ENCODE peak calls at places on chromosome 12, in seven cellular contexts. One of them, this sample, is unnamed.

GRCh38 chr12:132886529-132887477 is 602 bp downstream of the CHFR start:
- DNase-seq in neural crest cell: no peak
- DNase-seq in kidney glomerular epithelial cell: no peak
- DNase-seq in stimulated activated CD4-positive, alpha-beta T cell treated with anti-CD3 and anti-CD28 coated beads, Interleukin-4, amount 100 ng/mL, for 4 hours: peak; percentile 9
- DNase-seq in neuronal stem cell: no peak
- DNase-seq in cortex of kidney: no peak
- DNase-seq in ELF-1: peak; percentile 22
- DNase-seq in this sample: peak; percentile 48

GRCh38 chr12:127829974-127830543 is 436.9 kb upstream of the TMEM132C start:
- DNase-seq in neural crest cell: no peak
- DNase-seq in kidney glomerular epithelial cell: no peak
- DNase-seq in stimulated activated CD4-positive, alpha-beta T cell treated with anti-CD3 and anti-CD28 coated beads, Interleukin-4, amount 100 ng/mL, for 4 hours: no peak
- DNase-seq in neuronal stem cell: no peak
- DNase-seq in cortex of kidney: no peak
- DNase-seq in ELF-1: no peak
- DNase-seq in this sample: no peak

GRCh38 chr12:88627501-88627900 is 47.2 kb upstream of the KITLG start:
- DNase-seq in neural crest cell: no peak
- DNase-seq in kidney glomerular epithelial cell: no peak
- DNase-seq in stimulated activated CD4-positive, alpha-beta T cell treated with anti-CD3 and anti-CD28 coated beads, Interleukin-4, amount 100 ng/mL, for 4 hours: no peak
- DNase-seq in neuronal stem cell: no peak
- DNase-seq in cortex of kidney: no peak
- DNase-seq in ELF-1: no peak
- DNase-seq in this sample: no peak

GRCh38 chr12:93380480-93381121 is 2.9 kb downstream of the NUDT4 start:
- DNase-seq in neural crest cell: no peak
- DNase-seq in kidney glomerular epithelial cell: peak; percentile 54
- DNase-seq in stimulated activated CD4-positive, alpha-beta T cell treated with anti-CD3 and anti-CD28 coated beads, Interleukin-4, amount 100 ng/mL, for 4 hours: no peak
- DNase-seq in neuronal stem cell: no peak
- DNase-seq in cortex of kidney: no peak
- DNase-seq in ELF-1: no peak
- DNase-seq in this sample: peak; percentile 57

GRCh38 chr12:104494137-104494815 is 37.5 kb downstream of the CHST11 start:
- DNase-seq in neural crest cell: no peak
- DNase-seq in kidney glomerular epithelial cell: no peak
- DNase-seq in stimulated activated CD4-positive, alpha-beta T cell treated with anti-CD3 and anti-CD28 coated beads, Interleukin-4, amount 100 ng/mL, for 4 hours: peak; percentile 75
- DNase-seq in neuronal stem cell: no peak
- DNase-seq in cortex of kidney: no peak
- DNase-seq in ELF-1: no peak
- DNase-seq in this sample: no peak

GRCh38 chr12:103955811-103956514 is 9.7 kb upstream of the TDG start:
- DNase-seq in neural crest cell: no peak
- DNase-seq in kidney glomerular epithelial cell: no peak
- DNase-seq in stimulated activated CD4-positive, alpha-beta T cell treated with anti-CD3 and anti-CD28 coated beads, Interleukin-4, amount 100 ng/mL, for 4 hours: no peak
- DNase-seq in neuronal stem cell: no peak
- DNase-seq in cortex of kidney: no peak
- DNase-seq in ELF-1: peak; percentile 23
- DNase-seq in this sample: no peak

GRCh38 chr12:58530421-58531067 is 389.8 kb downstream of the LRIG3 start:
- DNase-seq in neural crest cell: no peak
- DNase-seq in kidney glomerular epithelial cell: peak; percentile 62
- DNase-seq in stimulated activated CD4-positive, alpha-beta T cell treated with anti-CD3 and anti-CD28 coated beads, Interleukin-4, amount 100 ng/mL, for 4 hours: no peak
- DNase-seq in neuronal stem cell: no peak
- DNase-seq in cortex of kidney: no peak
- DNase-seq in ELF-1: no peak
- DNase-seq in this sample: no peak

GRCh38 chr12:2215709-2216560 is 163.1 kb downstream of the CACNA1C start:
- DNase-seq in neural crest cell: no peak
- DNase-seq in kidney glomerular epithelial cell: peak; percentile 45
- DNase-seq in stimulated activated CD4-positive, alpha-beta T cell treated with anti-CD3 and anti-CD28 coated beads, Interleukin-4, amount 100 ng/mL, for 4 hours: no peak
- DNase-seq in neuronal stem cell: no peak
- DNase-seq in cortex of kidney: no peak
- DNase-seq in ELF-1: peak; percentile 26
- DNase-seq in this sample: no peak

GRCh38 chr12:109291531-109292341 is 17.3 kb downstream of the FOXN4 start:
- DNase-seq in neural crest cell: peak; percentile 55
- DNase-seq in kidney glomerular epithelial cell: no peak
- DNase-seq in stimulated activated CD4-positive, alpha-beta T cell treated with anti-CD3 and anti-CD28 coated beads, Interleukin-4, amount 100 ng/mL, for 4 hours: no peak
- DNase-seq in neuronal stem cell: peak; percentile 93
- DNase-seq in cortex of kidney: no peak
- DNase-seq in ELF-1: peak; percentile 86
- DNase-seq in this sample: peak; percentile 93

GRCh38 chr12:1662761-1663439 is 28.0 kb upstream of the ADIPOR2 start:
- DNase-seq in neural crest cell: peak; percentile 59
- DNase-seq in kidney glomerular epithelial cell: no peak
- DNase-seq in stimulated activated CD4-positive, alpha-beta T cell treated with anti-CD3 and anti-CD28 coated beads, Interleukin-4, amount 100 ng/mL, for 4 hours: peak; percentile 23
- DNase-seq in neuronal stem cell: peak; percentile 67
- DNase-seq in cortex of kidney: no peak
- DNase-seq in ELF-1: peak; percentile 97
- DNase-seq in this sample: peak; percentile 7

GRCh38 chr12:52029686-52030085 is 21.6 kb upstream of the NR4A1 start:
- DNase-seq in neural crest cell: no peak
- DNase-seq in kidney glomerular epithelial cell: peak; percentile 16
- DNase-seq in stimulated activated CD4-positive, alpha-beta T cell treated with anti-CD3 and anti-CD28 coated beads, Interleukin-4, amount 100 ng/mL, for 4 hours: no peak
- DNase-seq in neuronal stem cell: peak; percentile 83
- DNase-seq in cortex of kidney: no peak
- DNase-seq in ELF-1: peak; percentile 91
- DNase-seq in this sample: peak; percentile 41

GRCh38 chr12:12801649-12802048 is 11.5 kb upstream of the DDX47 start:
- DNase-seq in neural crest cell: no peak
- DNase-seq in kidney glomerular epithelial cell: no peak
- DNase-seq in stimulated activated CD4-positive, alpha-beta T cell treated with anti-CD3 and anti-CD28 coated beads, Interleukin-4, amount 100 ng/mL, for 4 hours: no peak
- DNase-seq in neuronal stem cell: no peak
- DNase-seq in cortex of kidney: no peak
- DNase-seq in ELF-1: no peak
- DNase-seq in this sample: no peak

GRCh38 chr12:125922328-125922727 is 857.1 kb downstream of the AACS start:
- DNase-seq in neural crest cell: no peak
- DNase-seq in kidney glomerular epithelial cell: no peak
- DNase-seq in stimulated activated CD4-positive, alpha-beta T cell treated with anti-CD3 and anti-CD28 coated beads, Interleukin-4, amount 100 ng/mL, for 4 hours: no peak
- DNase-seq in neuronal stem cell: no peak
- DNase-seq in cortex of kidney: no peak
- DNase-seq in ELF-1: no peak
- DNase-seq in this sample: no peak

GRCh38 chr12:100962086-100962712 is 167.6 kb downstream of the ANO4 start:
- DNase-seq in neural crest cell: no peak
- DNase-seq in kidney glomerular epithelial cell: no peak
- DNase-seq in stimulated activated CD4-positive, alpha-beta T cell treated with anti-CD3 and anti-CD28 coated beads, Interleukin-4, amount 100 ng/mL, for 4 hours: no peak
- DNase-seq in neuronal stem cell: no peak
- DNase-seq in cortex of kidney: no peak
- DNase-seq in ELF-1: no peak
- DNase-seq in this sample: no peak